ENCODE peak calls at places on chromosomes 5 and 9, in seven cellular contexts. One of them, this sample, is unnamed.

GRCh38 chr9:105295151-105295550 is 50.7 kb downstream of the SLC44A1 start:
- DNase-seq in A549: no peak
- DNase-seq in transverse colon: no peak
- DNase-seq in body of pancreas: no peak
- DNase-seq in GM12891: no peak
- DNase-seq in heart left ventricle: no peak
- DNase-seq in H54: no peak
- DNase-seq in this sample: no peak

GRCh38 chr9:30519756-30520155 is 1864.7 kb upstream of the ACO1 start:
- DNase-seq in A549: no peak
- DNase-seq in transverse colon: no peak
- DNase-seq in GM12891: no peak
- DNase-seq in body of pancreas: no peak
- DNase-seq in heart left ventricle: no peak
- DNase-seq in H54: peak
- DNase-seq in this sample: no peak

GRCh38 chr5:141484499-141485304 is at the start of gene PCDHGC4:
- DNase-seq in transverse colon: no peak
- DNase-seq in heart left ventricle: no peak
- DNase-seq in H54: no peak
- DNase-seq in A549: no peak
- DNase-seq in GM12891: no peak
- DNase-seq in body of pancreas: no peak
- DNase-seq in this sample: no peak

GRCh38 chr5:34684281-34684979 is 28.3 kb downstream of the RAI14 start:
- DNase-seq in GM12891: no peak
- DNase-seq in transverse colon: no peak
- DNase-seq in A549: peak
- DNase-seq in heart left ventricle: no peak
- DNase-seq in H54: no peak
- DNase-seq in body of pancreas: peak
- DNase-seq in this sample: no peak

GRCh38 chr5:54109931-54110330 is 200.4 kb downstream of the ARL15 start:
- DNase-seq in A549: no peak
- DNase-seq in GM12891: no peak
- DNase-seq in H54: no peak
- DNase-seq in transverse colon: no peak
- DNase-seq in body of pancreas: no peak
- DNase-seq in heart left ventricle: no peak
- DNase-seq in this sample: no peak

GRCh38 chr5:64594601-64595518 is 89.0 kb downstream of the RGS7BP start:
- DNase-seq in H54: no peak
- DNase-seq in A549: peak
- DNase-seq in body of pancreas: no peak
- DNase-seq in GM12891: no peak
- DNase-seq in transverse colon: no peak
- DNase-seq in heart left ventricle: no peak
- DNase-seq in this sample: no peak

GRCh38 chr5:40486437-40487270 is 193.1 kb upstream of the PTGER4 start:
- DNase-seq in heart left ventricle: no peak
- DNase-seq in A549: no peak
- DNase-seq in GM12891: no peak
- DNase-seq in body of pancreas: peak
- DNase-seq in H54: no peak
- DNase-seq in transverse colon: no peak
- DNase-seq in this sample: no peak

GRCh38 chr9:108994695-108995094 is 18.6 kb downstream of the CTNNAL1 start:
- DNase-seq in body of pancreas: peak
- DNase-seq in transverse colon: no peak
- DNase-seq in GM12891: no peak
- DNase-seq in H54: no peak
- DNase-seq in A549: no peak
- DNase-seq in heart left ventricle: peak
- DNase-seq in this sample: no peak

GRCh38 chr9:76181781-76182180 is 212.4 kb downstream of the RFK start:
- DNase-seq in body of pancreas: no peak
- DNase-seq in H54: no peak
- DNase-seq in A549: no peak
- DNase-seq in heart left ventricle: no peak
- DNase-seq in GM12891: no peak
- DNase-seq in transverse colon: no peak
- DNase-seq in this sample: no peak

GRCh38 chr9:89374176-89374575 is 55.9 kb downstream of the SECISBP2 start:
- DNase-seq in body of pancreas: no peak
- DNase-seq in heart left ventricle: no peak
- DNase-seq in A549: no peak
- DNase-seq in GM12891: no peak
- DNase-seq in H54: no peak
- DNase-seq in transverse colon: no peak
- DNase-seq in this sample: no peak

GRCh38 chr5:169828385-169828784 is 151.9 kb downstream of the INSYN2B start:
- DNase-seq in transverse colon: no peak
- DNase-seq in body of pancreas: no peak
- DNase-seq in heart left ventricle: no peak
- DNase-seq in A549: no peak
- DNase-seq in GM12891: no peak
- DNase-seq in H54: no peak
- DNase-seq in this sample: no peak

GRCh38 chr9:73152445-73152844 is 780 bp downstream of the ANXA1 start:
- DNase-seq in heart left ventricle: no peak
- DNase-seq in A549: no peak
- DNase-seq in body of pancreas: no peak
- DNase-seq in transverse colon: no peak
- DNase-seq in GM12891: no peak
- DNase-seq in H54: no peak
- DNase-seq in this sample: no peak

GRCh38 chr5:173714551-173715428 is 98.3 kb upstream of the BOD1 start:
- DNase-seq in A549: peak
- DNase-seq in heart left ventricle: no peak
- DNase-seq in body of pancreas: peak
- DNase-seq in GM12891: no peak
- DNase-seq in transverse colon: no peak
- DNase-seq in H54: peak
- DNase-seq in this sample: no peak

GRCh38 chr9:100575006-100575405 is 2.9 kb upstream of the CAVIN4 start:
- DNase-seq in heart left ventricle: no peak
- DNase-seq in H54: no peak
- DNase-seq in GM12891: no peak
- DNase-seq in A549: no peak
- DNase-seq in body of pancreas: no peak
- DNase-seq in transverse colon: no peak
- DNase-seq in this sample: no peak

GRCh38 chr5:155839251-155840037 is 487.5 kb upstream of the SGCD start:
- DNase-seq in H54: no peak
- DNase-seq in A549: peak
- DNase-seq in transverse colon: no peak
- DNase-seq in heart left ventricle: no peak
- DNase-seq in GM12891: no peak
- DNase-seq in body of pancreas: no peak
- DNase-seq in this sample: no peak

GRCh38 chr5:134458676-134459403 is 47.2 kb upstream of the CDKN2AIPNL start:
- DNase-seq in GM12891: no peak
- DNase-seq in body of pancreas: no peak
- DNase-seq in H54: no peak
- DNase-seq in transverse colon: no peak
- DNase-seq in A549: no peak
- DNase-seq in heart left ventricle: peak
- DNase-seq in this sample: no peak

GRCh38 chr9:121744002-121744686 is 92.7 kb downstream of the DAB2IP start:
- DNase-seq in transverse colon: peak
- DNase-seq in heart left ventricle: peak
- DNase-seq in GM12891: peak
- DNase-seq in H54: peak
- DNase-seq in A549: peak
- DNase-seq in body of pancreas: peak
- DNase-seq in this sample: no peak

GRCh38 chr9:121742923-121743322 is 91.5 kb downstream of the DAB2IP start:
- DNase-seq in H54: no peak
- DNase-seq in A549: no peak
- DNase-seq in GM12891: no peak
- DNase-seq in body of pancreas: no peak
- DNase-seq in heart left ventricle: no peak
- DNase-seq in transverse colon: no peak
- DNase-seq in this sample: no peak

GRCh38 chr9:121744687-121745395 is 93.4 kb downstream of the DAB2IP start:
- DNase-seq in body of pancreas: no peak
- DNase-seq in A549: no peak
- DNase-seq in H54: peak
- DNase-seq in transverse colon: no peak
- DNase-seq in GM12891: no peak
- DNase-seq in heart left ventricle: no peak
- DNase-seq in this sample: no peak

GRCh38 chr9:121745396-121745695 is 93.9 kb downstream of the DAB2IP start:
- DNase-seq in heart left ventricle: no peak
- DNase-seq in transverse colon: no peak
- DNase-seq in A549: no peak
- DNase-seq in GM12891: no peak
- DNase-seq in H54: no peak
- DNase-seq in body of pancreas: no peak
- DNase-seq in this sample: no peak

DNA sequence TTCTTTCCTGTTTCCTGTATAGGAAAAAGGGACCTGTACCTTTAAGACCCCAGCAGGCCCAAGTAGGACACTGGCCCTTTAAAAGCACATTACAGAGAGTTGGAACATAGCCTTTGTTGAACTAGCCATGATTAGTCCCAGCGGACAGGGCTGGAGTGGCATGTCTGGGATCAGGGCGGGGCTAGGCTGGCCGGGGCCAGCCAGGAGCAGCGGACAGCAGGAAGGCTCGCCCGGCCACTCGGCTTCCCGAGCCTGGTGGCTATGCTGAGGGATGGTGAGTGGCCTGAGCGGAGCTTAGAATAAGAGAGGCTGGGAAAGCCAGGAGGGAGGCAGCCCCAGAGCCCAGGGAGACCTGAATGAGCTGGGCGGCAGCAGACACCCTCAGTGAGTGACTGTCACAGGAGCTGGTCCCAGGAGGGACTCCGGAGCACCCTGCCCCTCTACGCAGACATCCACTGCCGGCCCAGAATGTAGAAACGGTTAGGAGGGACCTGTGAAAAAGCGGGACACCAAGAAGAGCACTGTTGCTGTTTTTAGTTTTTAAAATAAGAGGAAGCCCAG is 92.1 kb downstream of the DAB2IP start:
- DNase-seq in A549: peak
- DNase-seq in heart left ventricle: peak
- DNase-seq in body of pancreas: peak
- DNase-seq in H54: peak
- DNase-seq in GM12891: no peak
- DNase-seq in transverse colon: peak
- DNase-seq in this sample: peak
- TF ChIP-seq POLR2A in A549: peak
- TF ChIP-seq POLR2A in heart left ventricle: peak
- TF ChIP-seq POLR2A in body of pancreas: peak
- TF ChIP-seq POLR2A in H54: peak
- TF ChIP-seq POLR2A in GM12891: no peak
- TF ChIP-seq POLR2A in transverse colon: peak
- TF ChIP-seq POLR2A in this sample: no peak

GRCh38 chr9:131274674-131275331 is 1.5 kb downstream of the FAM78A start:
- DNase-seq in heart left ventricle: peak
- DNase-seq in transverse colon: peak
- DNase-seq in A549: no peak
- DNase-seq in H54: no peak
- DNase-seq in body of pancreas: peak
- DNase-seq in GM12891: no peak
- DNase-seq in this sample: no peak
- TF ChIP-seq POLR2A in heart left ventricle: no peak
- TF ChIP-seq POLR2A in transverse colon: peak
- TF ChIP-seq POLR2A in A549: no peak
- TF ChIP-seq POLR2A in H54: no peak
- TF ChIP-seq POLR2A in body of pancreas: no peak
- TF ChIP-seq POLR2A in GM12891: no peak
- TF ChIP-seq POLR2A in this sample: no peak

GRCh38 chr9:82601272-82601835 is 461.6 kb downstream of the RASEF start:
- DNase-seq in heart left ventricle: no peak
- DNase-seq in transverse colon: no peak
- DNase-seq in A549: no peak
- DNase-seq in H54: no peak
- DNase-seq in body of pancreas: no peak
- DNase-seq in GM12891: no peak
- DNase-seq in this sample: no peak

GRCh38 chr9:82605657-82606031 is 457.3 kb downstream of the RASEF start:
- DNase-seq in A549: no peak
- DNase-seq in heart left ventricle: no peak
- DNase-seq in GM12891: no peak
- DNase-seq in body of pancreas: no peak
- DNase-seq in H54: no peak
- DNase-seq in transverse colon: no peak
- DNase-seq in this sample: no peak

GRCh38 chr9:82606071-82606470 is 456.9 kb downstream of the RASEF start:
- DNase-seq in GM12891: no peak
- DNase-seq in body of pancreas: no peak
- DNase-seq in A549: no peak
- DNase-seq in H54: no peak
- DNase-seq in heart left ventricle: no peak
- DNase-seq in transverse colon: no peak
- DNase-seq in this sample: no peak

GRCh38 chr9:82604947-82605656 is 457.8 kb downstream of the RASEF start:
- DNase-seq in heart left ventricle: no peak
- DNase-seq in H54: no peak
- DNase-seq in transverse colon: no peak
- DNase-seq in A549: no peak
- DNase-seq in body of pancreas: peak
- DNase-seq in GM12891: no peak
- DNase-seq in this sample: no peak

GRCh38 chr9:82606761-82607382 is 456.1 kb downstream of the RASEF start:
- DNase-seq in heart left ventricle: no peak
- DNase-seq in GM12891: no peak
- DNase-seq in A549: peak
- DNase-seq in transverse colon: peak
- DNase-seq in H54: peak
- DNase-seq in body of pancreas: peak
- DNase-seq in this sample: no peak
- TF ChIP-seq POLR2A in heart left ventricle: no peak
- TF ChIP-seq POLR2A in GM12891: no peak
- TF ChIP-seq POLR2A in A549: no peak
- TF ChIP-seq POLR2A in transverse colon: no peak
- TF ChIP-seq POLR2A in H54: no peak
- TF ChIP-seq POLR2A in body of pancreas: no peak
- TF ChIP-seq POLR2A in this sample: no peak

DNA sequence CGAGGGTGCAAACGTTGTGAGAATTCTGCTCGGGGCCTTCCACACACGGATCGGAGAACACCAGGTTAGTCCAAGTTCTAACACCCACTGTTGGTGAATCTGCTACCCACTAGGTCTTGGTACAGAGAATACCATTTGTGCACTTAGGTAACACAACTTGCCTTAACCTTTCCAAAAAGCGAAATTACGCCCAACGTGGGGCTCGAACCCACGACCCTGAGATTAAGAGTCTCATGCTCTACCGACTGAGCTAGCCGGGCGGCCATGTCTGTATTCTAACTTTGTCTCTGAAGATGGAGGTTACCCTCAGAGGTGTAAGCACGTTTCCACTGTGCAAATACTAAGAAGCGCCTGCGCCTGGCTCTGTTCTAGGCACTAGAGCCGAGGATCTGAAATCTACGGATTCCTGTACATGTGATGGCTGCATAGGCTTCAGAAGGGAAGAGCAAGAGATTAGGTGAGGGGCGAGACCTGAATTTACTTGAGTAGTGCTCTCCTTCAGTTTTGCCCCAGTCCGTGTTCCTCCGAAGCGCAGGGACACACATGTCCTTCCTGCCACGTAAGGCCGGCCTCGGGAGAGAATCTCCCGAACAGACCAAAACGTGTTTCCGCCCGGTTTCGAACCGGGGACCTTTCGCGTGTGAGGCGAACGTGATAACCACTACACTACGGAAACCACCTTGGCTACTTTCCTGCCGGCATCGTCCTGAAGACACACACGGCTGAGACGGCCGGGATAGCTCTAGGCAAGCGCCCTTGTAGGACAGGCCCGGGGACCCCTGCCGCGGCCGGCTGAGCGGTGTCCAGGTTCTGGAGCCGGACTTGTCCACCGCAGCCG is 1.1 kb upstream of the TRIM41 start:
- DNase-seq in heart left ventricle: peak
- DNase-seq in H54: peak
- DNase-seq in body of pancreas: peak
- DNase-seq in GM12891: no peak
- DNase-seq in transverse colon: peak
- DNase-seq in A549: peak
- DNase-seq in this sample: peak
- TF ChIP-seq POLR2A in heart left ventricle: no peak
- TF ChIP-seq POLR2A in H54: peak
- TF ChIP-seq POLR2A in body of pancreas: no peak
- TF ChIP-seq POLR2A in GM12891: no peak
- TF ChIP-seq POLR2A in transverse colon: no peak
- TF ChIP-seq POLR2A in A549: peak
- TF ChIP-seq POLR2A in this sample: no peak